ENCODE peak calls at places on chromosome 19, in six cellular contexts. Q is HT1080, L is T-helper 9 cell, X is AG09319, T is NCI-H510A, Z is body of pancreas. V is an unnamed sample.

GRCh38 chr19:1168877-1169791 is 4.9 kb downstream of the SBNO2 start:
- DNase-seq in Q (peak), L (no peak), X (no peak), T (no peak), Z (peak), V (no peak)

GRCh38 chr19:51572415-51572814 is 1.3 kb downstream of the ZNF175 start:
- DNase-seq in Q (no peak), L (no peak), X (no peak), T (no peak), Z (no peak), V (no peak)

GRCh38 chr19:57934820-57935665 is at the start of gene ZNF418:
- DNase-seq in Q (no peak), L (peak), X (peak), T (peak), Z (peak), V (no peak)

GRCh38 chr19:6126335-6126974 is 9.0 kb upstream of the ACSBG2 start:
- DNase-seq in Q (peak), L (no peak), X (no peak), T (no peak), Z (no peak), V (no peak)

GRCh38 chr19:32231691-32232090 is 113.7 kb upstream of the ZNF507 start:
- DNase-seq in Q (no peak), L (no peak), X (no peak), T (no peak), Z (no peak), V (no peak)

GRCh38 chr19:18796239-18796638 is 5.1 kb upstream of the COMP start:
- DNase-seq in Q (no peak), L (no peak), X (no peak), T (no peak), Z (no peak), V (no peak)

GRCh38 chr19:3080281-3080680 is 13.9 kb upstream of the GNA11 start:
- DNase-seq in Q (no peak), L (no peak), X (peak), T (no peak), Z (no peak), V (no peak)

GRCh38 chr19:17648097-17648660 is 40.0 kb downstream of the UNC13A start:
- DNase-seq in Q (no peak), L (no peak), X (no peak), T (no peak), Z (no peak), V (no peak)

GRCh38 chr19:41591951-41592562 is 16.1 kb downstream of the CEACAM21 start:
- DNase-seq in Q (no peak), L (no peak), X (no peak), T (no peak), Z (no peak), V (no peak)

GRCh38 chr19:10227215-10227971 is 3.7 kb downstream of the S1PR2 start:
- DNase-seq in Q (no peak), L (no peak), X (no peak), T (no peak), Z (no peak), V (no peak)

GRCh38 chr19:29545866-29546582 is 20.2 kb downstream of the VSTM2B start:
- DNase-seq in Q (no peak), L (no peak), X (no peak), T (no peak), Z (no peak), V (no peak)

GRCh38 chr19:7788933-7789323 is 25.9 kb downstream of the CLEC4M start:
- DNase-seq in Q (no peak), L (no peak), X (no peak), T (no peak), Z (no peak), V (no peak)